ENCODE peak calls at places on chromosomes 13 and 19, in eight cellular contexts. One of them, this sample, is unnamed.

GRCh38 chr13:109761695-109762094 is 24.7 kb downstream of the IRS2 start:
- DNase-seq in HCT116: no peak
- DNase-seq in HepG2: no peak
- DNase-seq in H1: no peak
- DNase-seq in A549: no peak
- DNase-seq in SK-N-SH: no peak
- DNase-seq in GM12878: no peak
- DNase-seq in K562: no peak
- DNase-seq in this sample: no peak

GRCh38 chr13:41811588-41812021 is 149.3 kb downstream of the VWA8 start:
- DNase-seq in HepG2: no peak
- DNase-seq in GM12878: peak; percentile 56
- DNase-seq in HCT116: no peak
- DNase-seq in H1: no peak
- DNase-seq in A549: no peak
- DNase-seq in SK-N-SH: no peak
- DNase-seq in K562: no peak
- DNase-seq in this sample: no peak

GRCh38 chr19:57078802-57079201 is 41.0 kb upstream of the USP29 start:
- DNase-seq in A549: no peak
- DNase-seq in HepG2: peak; percentile 35
- DNase-seq in HCT116: no peak
- DNase-seq in GM12878: no peak
- DNase-seq in K562: no peak
- DNase-seq in SK-N-SH: no peak
- DNase-seq in H1: no peak
- DNase-seq in this sample: no peak

GRCh38 chr19:49887037-49887652 is 9.5 kb downstream of the IL4I1 start:
- DNase-seq in SK-N-SH: no peak
- DNase-seq in HCT116: no peak
- DNase-seq in A549: no peak
- DNase-seq in GM12878: no peak
- DNase-seq in K562: no peak
- DNase-seq in H1: no peak
- DNase-seq in HepG2: no peak
- DNase-seq in this sample: no peak

GRCh38 chr13:49681837-49682236 is 9.4 kb downstream of the EBPL start:
- DNase-seq in HepG2: no peak
- DNase-seq in GM12878: no peak
- DNase-seq in K562: no peak
- DNase-seq in HCT116: no peak
- DNase-seq in H1: no peak
- DNase-seq in A549: no peak
- DNase-seq in SK-N-SH: no peak
- DNase-seq in this sample: peak; percentile 55

GRCh38 chr13:94711561-94712286 is 621 bp downstream of the SOX21 start:
- DNase-seq in HCT116: no peak
- DNase-seq in SK-N-SH: peak; percentile 54
- DNase-seq in GM12878: no peak
- DNase-seq in HepG2: no peak
- DNase-seq in K562: peak; percentile 39
- DNase-seq in H1: no peak
- DNase-seq in A549: peak; percentile 47
- DNase-seq in this sample: no peak

GRCh38 chr19:32876919-32877285 is 7.3 kb upstream of the SLC7A9 start:
- DNase-seq in SK-N-SH: no peak
- DNase-seq in GM12878: no peak
- DNase-seq in HCT116: no peak
- DNase-seq in A549: peak; percentile 70
- DNase-seq in H1: peak; percentile 26
- DNase-seq in K562: no peak
- DNase-seq in HepG2: no peak
- DNase-seq in this sample: peak; percentile 50

GRCh38 chr13:27593267-27593666 is 27.1 kb downstream of the LNX2 start:
- DNase-seq in HCT116: no peak
- DNase-seq in H1: no peak
- DNase-seq in K562: no peak
- DNase-seq in GM12878: no peak
- DNase-seq in HepG2: no peak
- DNase-seq in SK-N-SH: no peak
- DNase-seq in A549: no peak
- DNase-seq in this sample: no peak

GRCh38 chr19:17706750-17707181 is 12.5 kb upstream of the MAP1S start:
- DNase-seq in HepG2: peak; percentile 46
- DNase-seq in A549: peak; percentile 43
- DNase-seq in H1: peak; percentile 89
- DNase-seq in SK-N-SH: peak; percentile 87
- DNase-seq in GM12878: no peak
- DNase-seq in K562: peak; percentile 95
- DNase-seq in HCT116: peak; percentile 69
- DNase-seq in this sample: peak; percentile 39

GRCh38 chr13:45768668-45769067 is 66.5 kb downstream of the CBY2 start:
- DNase-seq in HepG2: no peak
- DNase-seq in HCT116: no peak
- DNase-seq in K562: no peak
- DNase-seq in H1: no peak
- DNase-seq in GM12878: no peak
- DNase-seq in A549: no peak
- DNase-seq in SK-N-SH: no peak
- DNase-seq in this sample: no peak

GRCh38 chr13:35165205-35165604 is 223.1 kb downstream of the NBEA start:
- DNase-seq in HepG2: no peak
- DNase-seq in K562: no peak
- DNase-seq in H1: no peak
- DNase-seq in A549: no peak
- DNase-seq in HCT116: no peak
- DNase-seq in SK-N-SH: no peak
- DNase-seq in GM12878: no peak
- DNase-seq in this sample: no peak

GRCh38 chr13:80336335-80336734 is 4.6 kb downstream of the SPRY2 start:
- DNase-seq in K562: no peak
- DNase-seq in SK-N-SH: no peak
- DNase-seq in HepG2: no peak
- DNase-seq in H1: no peak
- DNase-seq in GM12878: no peak
- DNase-seq in A549: no peak
- DNase-seq in HCT116: no peak
- DNase-seq in this sample: peak; percentile 18

GRCh38 chr13:92963029-92963428 is 263.6 kb upstream of the GPC6 start:
- DNase-seq in HCT116: no peak
- DNase-seq in GM12878: no peak
- DNase-seq in HepG2: no peak
- DNase-seq in A549: no peak
- DNase-seq in H1: no peak
- DNase-seq in K562: no peak
- DNase-seq in SK-N-SH: no peak
- DNase-seq in this sample: peak; percentile 20

GRCh38 chr19:21328402-21328801 is 808 bp downstream of the ZNF708 start:
- DNase-seq in HepG2: peak; percentile 3
- DNase-seq in A549: no peak
- DNase-seq in K562: peak; percentile 7
- DNase-seq in GM12878: no peak
- DNase-seq in SK-N-SH: peak; percentile 26
- DNase-seq in HCT116: no peak
- DNase-seq in H1: no peak
- DNase-seq in this sample: no peak

GRCh38 chr19:40184273-40184672 is 7.0 kb upstream of the MAP3K10 start:
- DNase-seq in K562: no peak
- DNase-seq in HCT116: no peak
- DNase-seq in HepG2: no peak
- DNase-seq in GM12878: no peak
- DNase-seq in A549: no peak
- DNase-seq in SK-N-SH: no peak
- DNase-seq in H1: no peak
- DNase-seq in this sample: no peak

GRCh38 chr19:16801599-16801998 is 27.6 kb upstream of the SIN3B start:
- DNase-seq in A549: peak; percentile 33
- DNase-seq in HCT116: no peak
- DNase-seq in GM12878: no peak
- DNase-seq in K562: no peak
- DNase-seq in HepG2: no peak
- DNase-seq in SK-N-SH: no peak
- DNase-seq in H1: no peak
- DNase-seq in this sample: peak; percentile 71

GRCh38 chr13:36430247-36431203 is 1.8 kb upstream of the CCNA1 start:
- DNase-seq in HCT116: no peak
- DNase-seq in HepG2: no peak
- DNase-seq in SK-N-SH: peak; percentile 11
- DNase-seq in H1: peak; percentile 62
- DNase-seq in GM12878: no peak
- DNase-seq in K562: no peak
- DNase-seq in A549: no peak
- DNase-seq in this sample: no peak

GRCh38 chr13:55517312-55517711 is 1623.4 kb upstream of the PRR20A start:
- DNase-seq in HCT116: no peak
- DNase-seq in H1: peak; percentile 61
- DNase-seq in K562: no peak
- DNase-seq in GM12878: no peak
- DNase-seq in A549: no peak
- DNase-seq in HepG2: no peak
- DNase-seq in SK-N-SH: peak; percentile 1
- DNase-seq in this sample: no peak

GRCh38 chr13:76016799-76017198 is 380.7 kb downstream of the LMO7 start:
- DNase-seq in A549: peak; percentile 43
- DNase-seq in HCT116: peak; percentile 35
- DNase-seq in GM12878: no peak
- DNase-seq in SK-N-SH: peak; percentile 17
- DNase-seq in H1: peak; percentile 73
- DNase-seq in K562: peak; percentile 13
- DNase-seq in HepG2: peak; percentile 25
- DNase-seq in this sample: peak; percentile 23
- TF ChIP-seq RAD21 in A549: peak; percentile 40
- TF ChIP-seq RAD21 in HCT116: peak; percentile 53
- TF ChIP-seq RAD21 in GM12878: peak; percentile 69
- TF ChIP-seq RAD21 in SK-N-SH: peak; percentile 63
- TF ChIP-seq RAD21 in H1: peak; percentile 61
- TF ChIP-seq RAD21 in K562: peak; percentile 31
- TF ChIP-seq RAD21 in HepG2: no peak
- TF ChIP-seq RAD21 in this sample: peak; percentile 26

GRCh38 chr13:99436686-99437416 is 64.4 kb upstream of the TM9SF2 start:
- DNase-seq in GM12878: no peak
- DNase-seq in HCT116: peak; percentile 78
- DNase-seq in HepG2: peak; percentile 64
- DNase-seq in A549: peak; percentile 81
- DNase-seq in SK-N-SH: peak; percentile 86
- DNase-seq in H1: peak; percentile 97
- DNase-seq in K562: peak; percentile 76
- DNase-seq in this sample: peak; percentile 83

GRCh38 chr13:99433543-99434075 is 67.7 kb upstream of the TM9SF2 start:
- DNase-seq in K562: no peak
- DNase-seq in GM12878: no peak
- DNase-seq in H1: no peak
- DNase-seq in HCT116: no peak
- DNase-seq in HepG2: no peak
- DNase-seq in SK-N-SH: no peak
- DNase-seq in A549: no peak
- DNase-seq in this sample: no peak

GRCh38 chr13:99434258-99434788 is 66.9 kb upstream of the TM9SF2 start:
- DNase-seq in H1: no peak
- DNase-seq in K562: peak; percentile 69
- DNase-seq in HepG2: peak; percentile 17
- DNase-seq in GM12878: no peak
- DNase-seq in HCT116: no peak
- DNase-seq in SK-N-SH: no peak
- DNase-seq in A549: no peak
- DNase-seq in this sample: no peak

GRCh38 chr13:99436013-99436412 is 65.3 kb upstream of the TM9SF2 start:
- DNase-seq in A549: no peak
- DNase-seq in GM12878: no peak
- DNase-seq in HepG2: peak; percentile 11
- DNase-seq in HCT116: no peak
- DNase-seq in SK-N-SH: no peak
- DNase-seq in K562: no peak
- DNase-seq in H1: no peak
- DNase-seq in this sample: no peak

DNA sequence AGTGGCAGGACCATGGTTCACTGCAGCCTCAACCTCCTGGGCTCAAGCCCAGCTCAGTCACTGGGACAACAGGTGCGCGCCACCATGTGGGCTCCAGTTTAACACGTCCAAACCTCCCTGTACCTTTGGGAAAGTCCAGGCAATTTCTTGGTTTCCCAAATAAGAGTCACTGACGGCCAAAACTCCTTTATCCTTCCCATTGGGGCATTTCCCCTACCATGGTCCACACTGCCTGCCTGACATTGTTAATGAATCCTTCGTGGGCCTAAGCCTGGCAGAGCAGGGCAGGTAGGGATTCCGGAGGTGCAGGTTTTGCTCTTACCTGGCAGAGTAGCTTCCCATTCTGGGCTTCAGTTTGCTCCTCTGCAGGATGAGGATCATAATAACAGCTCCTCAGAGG is 66.2 kb upstream of the TM9SF2 start:
- DNase-seq in SK-N-SH: no peak
- DNase-seq in H1: no peak
- DNase-seq in HepG2: no peak
- DNase-seq in A549: no peak
- DNase-seq in K562: no peak
- DNase-seq in GM12878: no peak
- DNase-seq in HCT116: no peak
- DNase-seq in this sample: no peak
- TF ChIP-seq RAD21 in SK-N-SH: no peak
- TF ChIP-seq RAD21 in H1: no peak
- TF ChIP-seq RAD21 in HepG2: no peak
- TF ChIP-seq RAD21 in A549: no peak
- TF ChIP-seq RAD21 in K562: no peak
- TF ChIP-seq RAD21 in GM12878: no peak
- TF ChIP-seq RAD21 in HCT116: no peak
- TF ChIP-seq RAD21 in this sample: no peak

GRCh38 chr19:8333771-8334457 is 9.1 kb downstream of the KANK3 start:
- DNase-seq in H1: peak; percentile 73
- DNase-seq in HCT116: no peak
- DNase-seq in HepG2: no peak
- DNase-seq in SK-N-SH: peak; percentile 38
- DNase-seq in GM12878: no peak
- DNase-seq in K562: no peak
- DNase-seq in A549: no peak
- DNase-seq in this sample: no peak
- TF ChIP-seq RAD21 in H1: no peak
- TF ChIP-seq RAD21 in HCT116: no peak
- TF ChIP-seq RAD21 in HepG2: no peak
- TF ChIP-seq RAD21 in SK-N-SH: no peak
- TF ChIP-seq RAD21 in GM12878: no peak
- TF ChIP-seq RAD21 in K562: no peak
- TF ChIP-seq RAD21 in A549: no peak
- TF ChIP-seq RAD21 in this sample: no peak

GRCh38 chr19:4589579-4590410 is 30.3 kb upstream of the SEMA6B start:
- DNase-seq in K562: peak; percentile 75
- DNase-seq in HCT116: no peak
- DNase-seq in A549: no peak
- DNase-seq in H1: peak; percentile 57
- DNase-seq in GM12878: no peak
- DNase-seq in SK-N-SH: peak; percentile 74
- DNase-seq in HepG2: peak; percentile 65
- DNase-seq in this sample: no peak
- TF ChIP-seq RAD21 in K562: no peak
- TF ChIP-seq RAD21 in HCT116: no peak
- TF ChIP-seq RAD21 in A549: peak; percentile 12
- TF ChIP-seq RAD21 in H1: peak; percentile 29
- TF ChIP-seq RAD21 in GM12878: peak; percentile 26
- TF ChIP-seq RAD21 in SK-N-SH: peak; percentile 43
- TF ChIP-seq RAD21 in HepG2: peak; percentile 73
- TF ChIP-seq RAD21 in this sample: peak; percentile 17